ENCODE peak calls at places on chromosomes 3 and 15, in six cellular contexts. A, D, W, Q, U and Y are unnamed samples.

GRCh38 chr3:146052791-146053310 is 108.1 kb downstream of the PLOD2 start:
- DNase-seq in A (no peak), D (no peak), W (no peak), Q (no peak), U (no peak), Y (no peak)

GRCh38 chr3:128418900-128419299 is 47.8 kb downstream of the DNAJB8 start:
- DNase-seq in A (no peak), D (no peak), W (no peak), Q (no peak), U (no peak), Y (no peak)

GRCh38 chr3:131091768-131092167 is 65.1 kb downstream of the NEK11 start:
- DNase-seq in A (peak; percentile 26), D (no peak), W (peak; percentile 4), Q (no peak), U (no peak), Y (peak; percentile 26)

GRCh38 chr15:68483165-68483564 is 51.2 kb upstream of the ITGA11 start:
- DNase-seq in A (no peak), D (no peak), W (no peak), Q (no peak), U (no peak), Y (no peak)

GRCh38 chr3:6809349-6809748 is 51.6 kb upstream of the GRM7 start:
- DNase-seq in A (no peak), D (no peak), W (no peak), Q (no peak), U (no peak), Y (no peak)

GRCh38 chr3:150599611-150600297 is 3.4 kb upstream of the SELENOT start:
- DNase-seq in A (peak; percentile 85), D (no peak), W (peak; percentile 85), Q (no peak), U (no peak), Y (peak; percentile 86)

GRCh38 chr3:44987318-44987717 is 11.3 kb downstream of the EXOSC7 start:
- DNase-seq in A (no peak), D (no peak), W (no peak), Q (no peak), U (no peak), Y (no peak)

GRCh38 chr3:187169231-187169960 is 27.9 kb upstream of the RTP1 start:
- DNase-seq in A (peak; percentile 54), D (no peak), W (peak; percentile 20), Q (no peak), U (no peak), Y (no peak)

GRCh38 chr3:8529738-8530525 is 28.3 kb downstream of the LMCD1 start:
- DNase-seq in A (peak; percentile 51), D (no peak), W (no peak), Q (no peak), U (no peak), Y (peak; percentile 49)

GRCh38 chr3:155329513-155330048 is 36.1 kb upstream of the STRIT1 start:
- DNase-seq in A (no peak), D (no peak), W (peak; percentile 7), Q (no peak), U (no peak), Y (no peak)

GRCh38 chr3:144361002-144361401 is 389.4 kb downstream of the DIPK2A start:
- DNase-seq in A (no peak), D (no peak), W (no peak), Q (no peak), U (no peak), Y (no peak)

GRCh38 chr3:135887220-135887619 is 78.3 kb upstream of the PPP2R3A start:
- DNase-seq in A (peak; percentile 79), D (no peak), W (no peak), Q (no peak), U (no peak), Y (peak; percentile 71)

GRCh38 chr3:57706462-57706861 is 13.6 kb upstream of the DENND6A start:
- DNase-seq in A (peak; percentile 83), D (no peak), W (no peak), Q (no peak), U (no peak), Y (peak; percentile 19)

GRCh38 chr3:5016218-5017161 is 37.3 kb downstream of the BHLHE40 start:
- DNase-seq in A (peak; percentile 79), D (no peak), W (peak; percentile 34), Q (peak; percentile 84), U (peak; percentile 59), Y (no peak)

GRCh38 chr15:96460106-96460505 is 129.6 kb downstream of the NR2F2 start:
- DNase-seq in A (no peak), D (no peak), W (no peak), Q (no peak), U (no peak), Y (no peak)

GRCh38 chr3:3177861-3178497 is 1.5 kb downstream of the CRBN start:
- DNase-seq in A (peak; percentile 11), D (no peak), W (no peak), Q (no peak), U (no peak), Y (no peak)

GRCh38 chr15:62150445-62150844 is 14.6 kb downstream of the C2CD4B start:
- DNase-seq in A (no peak), D (no peak), W (no peak), Q (no peak), U (no peak), Y (no peak)

GRCh38 chr3:58351920-58352319 is 19.2 kb downstream of the PXK start:
- DNase-seq in A (no peak), D (no peak), W (no peak), Q (peak; percentile 46), U (no peak), Y (no peak)

GRCh38 chr3:131338948-131339640 is 42.5 kb upstream of the NUDT16 start:
- DNase-seq in A (peak; percentile 8), D (no peak), W (no peak), Q (no peak), U (no peak), Y (no peak)

GRCh38 chr15:89090791-89091666 is 2.8 kb downstream of the ABHD2 start:
- DNase-seq in A (peak; percentile 83), D (no peak), W (no peak), Q (peak; percentile 91), U (peak; percentile 78), Y (peak; percentile 88)

GRCh38 chr3:195900426-195901355 is 7.7 kb downstream of the TNK2 start:
- DNase-seq in A (peak; percentile 66), D (no peak), W (no peak), Q (peak; percentile 80), U (peak; percentile 46), Y (peak; percentile 96)

GRCh38 chr15:81178365-81178764 is 18.3 kb upstream of the IL16 start:
- DNase-seq in A (no peak), D (no peak), W (no peak), Q (no peak), U (no peak), Y (no peak)

GRCh38 chr3:124791639-124792111 is 61.4 kb downstream of the UMPS start:
- DNase-seq in A (peak; percentile 99), D (no peak), W (no peak), Q (no peak), U (no peak), Y (peak; percentile 76)

GRCh38 chr3:184005981-184006507 is 11.6 kb downstream of the ABCC5 start:
- DNase-seq in A (peak; percentile 56), D (peak; percentile 27), W (no peak), Q (peak; percentile 59), U (peak; percentile 90), Y (no peak)

GRCh38 chr15:25501828-25502446 is 63.1 kb upstream of the UBE3A start:
- DNase-seq in A (no peak), D (no peak), W (peak; percentile 36), Q (no peak), U (no peak), Y (no peak)

GRCh38 chr3:94417963-94418455 is 355.1 kb downstream of the NSUN3 start:
- DNase-seq in A (no peak), D (no peak), W (no peak), Q (no peak), U (no peak), Y (peak; percentile 13)

GRCh38 chr15:94206463-94207167 is 24.7 kb upstream of the MCTP2 start:
- DNase-seq in A (peak; percentile 61), D (no peak), W (no peak), Q (no peak), U (no peak), Y (peak; percentile 47)

GRCh38 chr3:189142527-189142926 is 29.2 kb upstream of the TPRG1 start:
- DNase-seq in A (no peak), D (no peak), W (no peak), Q (no peak), U (no peak), Y (no peak)

GRCh38 chr3:17258823-17259436 is 374.2 kb downstream of the PLCL2 start:
- DNase-seq in A (peak; percentile 8), D (no peak), W (peak; percentile 10), Q (no peak), U (no peak), Y (no peak)

GRCh38 chr15:88166330-88166993 is 90.1 kb downstream of the NTRK3 start:
- DNase-seq in A (peak; percentile 17), D (no peak), W (no peak), Q (no peak), U (no peak), Y (peak; percentile 16)

GRCh38 chr3:123348-123747 is 73.2 kb upstream of the CHL1 start:
- DNase-seq in A (no peak), D (no peak), W (no peak), Q (no peak), U (no peak), Y (no peak)
- H3K4me3 ChIP-seq in A (no peak overlapping the region), D (no peak overlapping the region), W (no peak overlapping the region), Q (no peak overlapping the region), U (no peak overlapping the region), Y (no peak overlapping the region)

DNA sequence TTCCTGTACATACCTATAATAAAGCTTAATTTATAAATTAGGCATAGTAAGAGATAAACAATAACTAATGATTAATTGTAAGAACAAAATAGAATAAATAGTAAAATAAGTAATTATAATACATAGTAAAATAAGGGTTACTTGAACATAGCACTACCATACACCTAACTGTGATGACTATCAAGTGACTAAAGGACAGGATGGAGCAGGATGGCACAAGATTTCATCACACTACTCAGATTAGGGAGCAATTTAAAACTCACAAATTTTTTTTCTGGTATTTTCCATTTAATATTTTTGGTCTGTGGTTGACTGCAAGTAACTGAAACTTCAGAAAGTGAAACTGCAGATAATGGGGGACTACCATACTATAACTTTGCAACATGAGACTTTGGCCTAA is 14.8 kb downstream of the RFX7 start:
- DNase-seq in A (no peak), D (no peak), W (no peak), Q (no peak), U (no peak), Y (no peak)
- H3K9me3 ChIP-seq in A (peaks cover 6% of the 10 kb centered on the region), D (peaks cover 50% of the 10 kb centered on the region), W (peaks cover 6% of the 10 kb centered on the region), Q (peaks cover 3% of the 10 kb centered on the region), U (peaks cover 48% of the 10 kb centered on the region), Y (peaks cover 62% of the 10 kb centered on the region)

GRCh38 chr3:13785351-13785750 is 94.5 kb downstream of the WNT7A start:
- DNase-seq in A (no peak), D (no peak), W (no peak), Q (no peak), U (no peak), Y (no peak)
- H3K36me3 ChIP-seq in A (no peaks in the 10 kb centered on the region), D (no peaks in the 10 kb centered on the region), W (no peaks in the 10 kb centered on the region), Q (no peaks in the 10 kb centered on the region), U (no peaks in the 10 kb centered on the region), Y (no peaks in the 10 kb centered on the region)

DNA sequence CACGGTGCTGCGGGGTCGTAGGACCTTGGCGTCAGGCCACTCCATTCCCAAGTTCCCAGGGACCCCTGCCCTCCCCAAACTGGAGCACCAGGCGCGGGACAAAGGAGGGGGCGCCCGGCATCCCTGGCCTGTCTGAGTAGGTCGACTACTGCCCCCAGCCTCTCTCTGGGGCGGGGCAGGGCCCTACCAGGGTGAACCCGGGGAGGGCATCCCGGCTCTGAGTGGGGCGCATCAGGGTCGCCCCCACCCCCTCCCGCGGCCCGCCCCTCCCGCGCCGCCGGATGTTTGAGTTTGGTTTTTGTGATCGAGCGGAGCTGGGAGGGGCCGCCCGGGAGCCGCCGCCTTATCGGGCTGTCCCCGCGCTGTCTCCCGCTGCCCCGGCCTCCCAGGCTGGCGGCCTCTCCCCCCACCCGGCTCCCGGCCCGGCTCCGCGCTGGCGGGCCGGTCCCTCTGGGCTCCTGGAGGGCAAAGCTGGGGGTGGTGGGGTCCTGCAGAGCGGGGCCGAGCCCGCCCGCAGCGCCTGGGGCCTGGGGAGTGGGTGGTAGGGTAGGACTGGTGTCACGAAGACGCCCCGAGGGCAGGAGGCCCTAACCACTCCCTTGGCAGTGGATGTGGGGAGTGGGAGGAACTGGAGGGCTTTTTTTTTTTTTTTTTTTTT is 47.2 kb upstream of the SMAD6 start:
- DNase-seq in A (no peak), D (no peak), W (no peak), Q (no peak), U (peak; percentile 29), Y (no peak)
- H3K4me3 ChIP-seq in A (no peak overlapping the region), D (no peak overlapping the region), W (no peak overlapping the region), Q (peak overlapping the region; percentile 46), U (peak overlapping the region; percentile 42), Y (no peak overlapping the region)